ENCODE peak calls at places on chromosomes 5 and 9, in five cellular contexts. Z is CD4-positive, alpha-beta memory T cell; X is left ventricle myocardium inferior; T is dorsolateral prefrontal cortex; U is right cardiac atrium. F is an unnamed sample.

GRCh38 chr5:150289551-150290390 is at the start of gene CAMK2A:
- DNase-seq in Z (no peak), X (no peak), T (peak), U (no peak), F (no peak)

GRCh38 chr9:131960311-131960710 is 119.4 kb downstream of the MED27 start:
- DNase-seq in Z (no peak), X (no peak), T (no peak), U (no peak), F (no peak)

GRCh38 chr5:12636209-12636608 is 732.0 kb upstream of the CTNND2 start:
- DNase-seq in Z (no peak), X (no peak), T (no peak), U (no peak), F (no peak)

GRCh38 chr9:30078195-30078594 is 2306.2 kb upstream of the ACO1 start:
- DNase-seq in Z (no peak), X (no peak), T (no peak), U (no peak), F (no peak)

GRCh38 chr9:19788614-19789271 is at the start of gene SLC24A2:
- DNase-seq in Z (no peak), X (no peak), T (peak), U (no peak), F (no peak)

GRCh38 chr9:97412628-97413382 is 909 bp downstream of the TDRD7 start:
- DNase-seq in Z (no peak), X (no peak), T (no peak), U (no peak), F (no peak)

GRCh38 chr9:136983611-136984314 is 970 bp downstream of the LCNL1 start:
- DNase-seq in Z (no peak), X (no peak), T (no peak), U (peak), F (no peak)

GRCh38 chr9:98533132-98533531 is 175.6 kb downstream of the GABBR2 start:
- DNase-seq in Z (no peak), X (no peak), T (no peak), U (no peak), F (no peak)

GRCh38 chr5:53194086-53194485 is 84.5 kb upstream of the MOCS2 start:
- DNase-seq in Z (no peak), X (no peak), T (no peak), U (no peak), F (no peak)

GRCh38 chr9:16030513-16031185 is 477.8 kb downstream of the CCDC171 start:
- DNase-seq in Z (no peak), X (no peak), T (no peak), U (no peak), F (no peak)

GRCh38 chr5:3597727-3598082 is 2.1 kb downstream of the IRX1 start:
- DNase-seq in Z (no peak), X (no peak), T (no peak), U (no peak), F (no peak)

GRCh38 chr9:137099231-137099630 is 12.4 kb downstream of the MAN1B1 start:
- DNase-seq in Z (no peak), X (no peak), T (no peak), U (peak), F (no peak)

GRCh38 chr9:92035687-92036410 is 79.4 kb downstream of the SPTLC1 start:
- DNase-seq in Z (no peak), X (no peak), T (no peak), U (no peak), F (no peak)

GRCh38 chr5:34905564-34905963 is 9.7 kb downstream of the RAD1 start:
- DNase-seq in Z (no peak), X (no peak), T (no peak), U (no peak), F (no peak)

GRCh38 chr5:116524966-116525365 is 49.7 kb downstream of the SEMA6A start:
- DNase-seq in Z (no peak), X (no peak), T (no peak), U (no peak), F (no peak)

GRCh38 chr9:15764131-15764530 is 211.3 kb downstream of the CCDC171 start:
- DNase-seq in Z (no peak), X (no peak), T (no peak), U (no peak), F (no peak)

GRCh38 chr9:96139592-96140251 is 162.3 kb downstream of the HSD17B3 start:
- DNase-seq in Z (no peak), X (no peak), T (peak), U (peak), F (peak)

GRCh38 chr5:116358015-116358523 is 216.6 kb downstream of the SEMA6A start:
- DNase-seq in Z (no peak), X (no peak), T (no peak), U (no peak), F (no peak)

DNA sequence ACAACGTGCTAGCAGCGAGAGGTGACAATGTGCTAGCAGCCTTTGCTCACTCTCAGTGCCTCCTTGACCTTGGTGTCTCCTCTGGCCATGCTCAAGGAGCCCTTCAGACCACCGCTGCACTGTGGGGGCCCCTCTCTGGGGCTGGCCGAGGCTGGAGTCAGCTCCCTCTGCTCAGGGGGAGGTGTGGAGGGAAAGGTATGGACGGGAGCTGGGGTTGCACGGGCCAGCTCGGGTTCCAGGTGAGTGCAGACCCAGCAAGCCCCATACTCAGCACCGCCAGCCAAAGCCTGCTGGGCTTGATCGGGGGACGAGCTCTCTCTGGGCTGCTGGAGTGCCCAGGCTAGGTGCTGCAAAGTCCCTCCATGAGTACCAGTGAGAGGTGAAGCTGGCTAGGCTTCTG is 180.2 kb downstream of the TRIM36 start:
- DNase-seq in Z (no peak), X (no peak), T (no peak), U (no peak), F (no peak)
- H3K4me3 ChIP-seq in Z (no peak), X (no peak), T (no peak), U (no peak), F (no peak)

GRCh38 chr9:109278848-109279247 is 42.0 kb downstream of the EPB41L4B start:
- DNase-seq in Z (no peak), X (no peak), T (no peak), U (no peak), F (no peak)
- H3K4me3 ChIP-seq in Z (no peak), X (no peak), T (no peak), U (no peak), F (no peak)

DNA sequence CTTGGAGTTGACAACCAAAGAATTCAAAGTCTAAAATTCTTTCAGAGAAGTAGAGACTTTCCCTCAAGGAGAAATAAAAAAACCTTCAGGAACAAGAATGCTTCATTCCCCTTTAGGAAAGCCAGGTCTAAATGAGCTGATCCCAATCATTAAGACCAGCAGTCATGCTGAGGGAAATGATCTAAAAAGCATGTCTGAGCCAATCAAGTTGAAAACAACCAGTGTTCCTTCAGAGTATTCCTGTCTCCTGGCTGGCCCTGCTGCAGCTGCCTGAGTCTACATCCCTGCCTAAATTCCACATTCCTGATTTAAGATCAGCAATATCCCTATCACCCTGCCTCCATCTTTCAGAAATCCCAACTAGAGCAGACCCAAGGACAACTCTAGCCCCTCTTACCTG is 244.5 kb downstream of the PLK2 start:
- DNase-seq in Z (no peak), X (no peak), T (no peak), U (no peak), F (no peak)
- H3K4me3 ChIP-seq in Z (no peak), X (no peak), T (no peak), U (no peak), F (no peak)

GRCh38 chr5:170626507-170627150 is 122.8 kb downstream of the KCNIP1 start:
- DNase-seq in Z (no peak), X (no peak), T (peak), U (no peak), F (no peak)
- H3K4me3 ChIP-seq in Z (no peak), X (no peak), T (no peak), U (no peak), F (no peak)